ENCODE peak calls at places on chromosomes 2 and 18, in six cellular contexts. I is stimulated activated CD8-positive, alpha-beta memory T cell treated with anti-CD3 and anti-CD28 coated beads, Interleukin-7, amount 100 ng/mL, for 24 hours; Q is activated T-helper 9 cell treated with anti-CD3 and anti-CD28 coated beads, Interleukin-2, amount 50 U/mL, for 16 hours; Z is activated CD8-positive, alpha-beta memory T cell treated with anti-CD3 and anti-CD28 coated beads for 1 hour; D is gastrocnemius medialis; H is dermis blood vessel endothelial cell. S is an unnamed sample.

GRCh38 chr2:116819355-116819754 is 995.1 kb upstream of the DDX18 start:
- DNase-seq in H (no peak), D (no peak), Z (no peak), I (no peak), Q (no peak), S (no peak)

GRCh38 chr2:181106229-181106628 is 125.8 kb downstream of the UBE2E3 start:
- DNase-seq in H (no peak), I (no peak), D (no peak), Q (no peak), Z (no peak), S (no peak)

GRCh38 chr2:203715744-203716143 is 9.3 kb downstream of the CD28 start:
- DNase-seq in Q (no peak), H (no peak), I (no peak), Z (no peak), D (no peak), S (no peak)

GRCh38 chr18:48293954-48294893 is 115.0 kb downstream of the ZBTB7C start:
- DNase-seq in Z (no peak), Q (no peak), H (no peak), D (peak), I (no peak), S (no peak)

GRCh38 chr2:10495311-10495987 is 47.3 kb upstream of the ODC1 start:
- DNase-seq in I (no peak), H (no peak), Z (no peak), D (no peak), Q (no peak), S (no peak)

GRCh38 chr18:34794346-34794745 is 84.2 kb downstream of the DTNA start:
- DNase-seq in I (no peak), H (no peak), Q (no peak), Z (no peak), D (no peak), S (no peak)

GRCh38 chr2:45669109-45669508 is 17.6 kb downstream of the PRKCE start:
- DNase-seq in D (no peak), Z (no peak), H (peak), Q (no peak), I (no peak), S (no peak)

GRCh38 chr2:164677733-164678132 is 56.5 kb upstream of the GRB14 start:
- DNase-seq in I (no peak), Z (no peak), H (no peak), D (no peak), Q (no peak), S (no peak)

GRCh38 chr2:231385429-231385828 is 10.1 kb upstream of the B3GNT7 start:
- DNase-seq in D (no peak), I (no peak), Z (no peak), H (no peak), Q (no peak), S (no peak)

GRCh38 chr2:24917086-24917485 is 3.0 kb downstream of the ADCY3 start:
- DNase-seq in Q (no peak), Z (no peak), D (no peak), I (no peak), H (no peak), S (no peak)

GRCh38 chr2:73284296-73285161 is at the start of gene FBXO41:
- DNase-seq in I (peak), Z (peak), H (no peak), Q (peak), D (no peak), S (peak)

GRCh38 chr2:1650474-1650872 is 93.8 kb downstream of the PXDN start:
- DNase-seq in Q (no peak), D (no peak), H (no peak), I (no peak), Z (no peak), S (no peak)

GRCh38 chr2:207926133-207927076 is 98.9 kb downstream of the PLEKHM3 start:
- DNase-seq in Q (no peak), I (no peak), Z (no peak), D (peak), H (peak), S (no peak)

GRCh38 chr2:44740678-44741077 is 200.8 kb upstream of the SIX3 start:
- DNase-seq in D (no peak), Q (no peak), I (no peak), Z (no peak), H (no peak), S (no peak)

GRCh38 chr2:10124538-10125045 is 2.1 kb downstream of the RRM2 start:
- DNase-seq in D (no peak), H (peak), I (no peak), Z (no peak), Q (no peak), S (peak)

GRCh38 chr18:377088-377487 is 109.2 kb upstream of the THOC1 start:
- DNase-seq in I (no peak), Q (no peak), D (no peak), Z (no peak), H (no peak), S (no peak)

GRCh38 chr2:232473467-232473890 is 14.2 kb downstream of the ECEL1 start:
- DNase-seq in D (peak), H (peak), Z (no peak), Q (no peak), I (no peak), S (no peak)